ENCODE peak calls at places on chromosomes 12 and 14, in seven cellular contexts. T, W, Z, V, E, M and D are unnamed samples.

GRCh38 chr12:47302111-47302597 is 222.4 kb upstream of the AMIGO2 start:
- DNase-seq in E (no peak), V (no peak), W (no peak), T (no peak), M (no peak), Z (no peak), D (no peak)

GRCh38 chr14:99604766-99605298 is 825 bp upstream of the CCDC85C start:
- DNase-seq in M (no peak), E (no peak), Z (no peak), V (no peak), T (peak), W (peak), D (peak)

GRCh38 chr12:125882141-125882540 is 816.9 kb downstream of the AACS start:
- DNase-seq in W (no peak), E (no peak), M (no peak), V (no peak), Z (no peak), T (no peak), D (no peak)

GRCh38 chr12:129762436-129762835 is 141.4 kb downstream of the TMEM132D start:
- DNase-seq in T (no peak), Z (no peak), M (no peak), V (no peak), W (no peak), E (no peak), D (no peak)

GRCh38 chr14:92751819-92752218 is 3.4 kb upstream of the LGMN start:
- DNase-seq in T (no peak), E (no peak), W (no peak), M (no peak), Z (no peak), V (peak), D (no peak)

GRCh38 chr14:48723841-48724495 is 862.2 kb downstream of the RPS29 start:
- DNase-seq in V (no peak), M (no peak), W (no peak), E (no peak), T (no peak), Z (no peak), D (no peak)

GRCh38 chr12:89370850-89371249 is 18.5 kb upstream of the DUSP6 start:
- DNase-seq in M (no peak), V (no peak), W (no peak), Z (peak), T (no peak), E (no peak), D (no peak)

GRCh38 chr14:72948481-72949138 is 22.3 kb downstream of the DCAF4 start:
- DNase-seq in M (peak), W (peak), V (peak), E (peak), T (peak), Z (peak), D (peak)

GRCh38 chr14:77031680-77032482 is 3.4 kb upstream of the IRF2BPL start:
- DNase-seq in M (no peak), V (no peak), T (no peak), Z (no peak), E (no peak), W (no peak), D (no peak)

GRCh38 chr14:91225025-91225424 is 19.5 kb downstream of the GPR68 start:
- DNase-seq in V (no peak), Z (no peak), E (no peak), M (no peak), W (no peak), T (no peak), D (no peak)

GRCh38 chr12:109539508-109539907 is 33.8 kb downstream of the MMAB start:
- DNase-seq in W (no peak), Z (no peak), T (no peak), E (no peak), M (no peak), V (no peak), D (no peak)

GRCh38 chr12:90305379-90305778 is 596.7 kb upstream of the ATP2B1 start:
- DNase-seq in T (no peak), V (no peak), E (no peak), M (no peak), W (no peak), Z (peak), D (peak)

GRCh38 chr12:30191701-30192455 is 408.1 kb upstream of the TMTC1 start:
- DNase-seq in W (no peak), T (no peak), M (no peak), Z (no peak), V (no peak), E (no peak), D (no peak)

GRCh38 chr12:42617622-42618021 is 28.1 kb upstream of the PRICKLE1 start:
- DNase-seq in W (no peak), Z (peak), E (no peak), T (no peak), V (no peak), M (no peak), D (no peak)

GRCh38 chr12:50099302-50100008 is 4.4 kb upstream of the GPD1 start:
- DNase-seq in E (no peak), Z (no peak), W (no peak), M (no peak), T (no peak), V (no peak), D (no peak)

DNA sequence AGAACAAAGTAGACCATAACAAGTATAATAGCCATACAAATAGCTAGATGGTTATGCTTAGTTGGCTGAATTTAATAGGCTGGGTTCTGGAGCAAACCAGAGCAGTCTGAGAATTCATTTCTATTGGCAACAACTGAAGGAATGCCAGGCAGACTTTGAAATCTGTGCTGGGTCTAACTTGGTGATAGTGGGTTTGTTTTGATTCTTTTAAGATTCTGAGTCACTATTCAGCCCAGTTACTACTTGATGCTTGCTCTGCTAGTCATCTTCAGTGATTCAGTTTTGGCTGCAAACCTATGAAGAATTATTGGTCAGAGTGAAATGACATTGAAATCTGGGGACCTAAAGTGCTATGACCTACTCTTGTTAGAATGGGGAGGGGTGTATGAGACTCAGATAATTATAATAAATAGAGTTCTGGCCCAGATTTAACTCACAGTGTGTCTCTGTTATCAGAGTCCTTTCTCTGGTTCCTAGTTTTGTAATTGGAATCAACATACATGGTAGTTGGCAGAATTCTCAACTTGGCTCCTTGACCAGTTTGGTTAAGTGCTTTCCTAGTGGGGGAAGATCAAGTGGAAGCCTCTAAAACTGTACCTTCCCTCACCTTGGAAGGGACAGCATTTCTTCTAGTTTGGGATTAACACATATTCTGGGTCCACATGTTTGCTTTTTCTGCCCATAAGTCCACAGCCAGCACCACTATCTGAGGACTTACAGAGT is 43.5 kb downstream of the MNAT1 start:
- DNase-seq in E (no peak), T (no peak), V (no peak), Z (no peak), W (no peak), M (no peak), D (no peak)
- TF ChIP-seq JUND in E (no peak), T (no peak), V (no peak), Z (no peak), W (peak), M (no peak), D (no peak)

GRCh38 chr14:78857974-78858373 is 687.8 kb downstream of the NRXN3 start:
- DNase-seq in W (no peak), E (no peak), V (no peak), M (no peak), T (no peak), Z (no peak), D (no peak)

DNA sequence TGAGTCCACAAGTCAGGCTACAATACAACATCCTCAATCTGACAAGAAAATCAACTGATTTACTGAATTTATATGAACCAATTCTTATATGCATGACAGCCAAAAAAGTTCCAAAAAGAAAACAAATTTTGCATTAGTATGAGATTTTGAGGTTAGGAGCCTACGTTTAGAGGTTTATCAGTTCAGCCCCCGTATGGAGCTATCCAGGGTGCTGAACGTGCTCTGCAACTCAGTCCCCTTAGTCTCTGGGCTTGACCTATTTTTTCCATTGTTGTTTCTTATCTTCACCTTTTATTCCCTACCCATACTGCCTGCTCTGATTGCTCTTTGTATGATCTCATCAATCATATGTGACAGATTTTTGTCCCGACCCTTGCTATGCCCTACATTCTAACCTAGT is 693.0 kb downstream of the NRXN3 start:
- DNase-seq in M (peak), V (peak), W (no peak), T (peak), Z (no peak), E (no peak), D (peak)
- TF ChIP-seq JUND in M (no peak), V (no peak), W (no peak), T (no peak), Z (no peak), E (no peak), D (no peak)

DNA sequence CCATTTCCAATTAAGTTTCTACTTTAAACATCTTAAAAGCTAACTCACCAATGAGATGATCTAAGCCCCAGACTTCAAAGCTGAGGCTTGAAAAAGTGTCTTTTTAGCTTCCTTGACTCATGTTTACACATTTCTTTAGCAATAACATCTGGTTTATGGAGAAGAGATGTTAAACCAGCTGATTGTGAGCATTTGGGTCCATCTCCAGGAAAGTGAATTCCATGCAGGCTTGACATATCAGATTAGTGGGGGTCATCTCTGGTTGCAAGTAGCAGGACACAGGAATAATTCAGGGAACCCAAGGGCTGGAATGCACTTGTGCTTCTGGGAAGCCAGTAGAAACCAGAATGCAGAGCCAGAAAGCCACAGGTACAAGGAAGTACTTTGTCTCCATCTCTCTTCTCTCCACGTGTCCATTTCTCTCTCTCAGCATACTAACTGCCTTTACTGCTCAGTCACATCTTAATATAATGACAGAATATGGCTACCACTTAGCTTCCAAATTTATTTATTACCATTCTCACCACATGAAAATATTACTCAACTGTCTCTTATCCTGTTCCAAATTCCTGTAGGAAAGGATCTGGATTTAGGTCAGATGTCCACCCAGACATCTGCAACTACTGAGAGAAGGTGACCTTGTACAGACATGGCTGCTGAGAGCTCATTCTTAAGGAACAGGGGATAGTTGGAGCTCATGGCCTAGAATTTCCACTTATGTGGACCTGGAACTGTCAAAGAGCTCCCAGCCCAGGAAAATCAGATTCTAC is 104.4 kb downstream of the SCN8A start:
- DNase-seq in E (no peak), M (no peak), Z (no peak), W (no peak), V (no peak), T (no peak), D (no peak)
- TF ChIP-seq JUND in E (no peak), M (no peak), Z (no peak), W (no peak), V (no peak), T (no peak), D (no peak)

GRCh38 chr14:64970776-64971451 is 1.2 kb downstream of the RAB15 start:
- DNase-seq in T (no peak), M (no peak), W (no peak), E (no peak), Z (no peak), V (no peak), D (no peak)
- TF ChIP-seq JUND in T (no peak), M (no peak), W (no peak), E (no peak), Z (no peak), V (no peak), D (no peak)

DNA sequence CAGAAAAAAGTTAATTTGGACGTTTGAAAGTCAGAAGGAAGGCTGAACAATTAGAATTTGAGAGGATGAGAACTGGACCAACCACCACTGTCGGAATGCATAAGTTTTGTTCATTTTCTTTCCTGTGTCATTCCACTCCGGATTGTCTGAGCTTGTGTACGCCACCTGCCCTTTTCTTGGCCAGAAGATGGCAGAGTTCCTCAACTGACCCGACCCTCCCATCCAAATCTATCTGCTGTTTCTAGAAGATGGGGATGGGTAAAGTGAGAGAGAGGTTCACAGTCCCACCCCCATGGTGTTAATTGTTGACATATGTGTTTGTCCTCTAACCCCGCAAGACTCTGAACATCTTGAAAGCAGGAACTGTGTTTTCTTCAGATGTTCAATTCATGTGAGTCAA is 388.0 kb downstream of the VRK1 start:
- DNase-seq in T (no peak), E (no peak), M (peak), V (no peak), Z (no peak), W (no peak), D (peak)
- TF ChIP-seq JUND in T (no peak), E (no peak), M (no peak), V (no peak), Z (no peak), W (no peak), D (no peak)

GRCh38 chr12:99027491-99027890 is 382.4 kb downstream of the APAF1 start:
- DNase-seq in Z (no peak), W (no peak), E (no peak), T (no peak), V (no peak), M (no peak), D (no peak)
- TF ChIP-seq JUND in Z (no peak), W (no peak), E (no peak), T (no peak), V (no peak), M (no peak), D (no peak)

GRCh38 chr12:94762259-94762942 is 112.0 kb upstream of the TMCC3 start:
- DNase-seq in T (no peak), V (no peak), W (no peak), Z (no peak), M (no peak), E (peak), D (no peak)
- TF ChIP-seq JUND in T (no peak), V (no peak), W (no peak), Z (no peak), M (no peak), E (no peak), D (no peak)